ENCODE peak calls at places on chromosomes 16 and 17, in four cellular contexts. G, M, F and I are unnamed samples.

GRCh38 chr16:84834403-84834772 is 14.6 kb downstream of the CRISPLD2 start:
- DNase-seq in G (no peak), M (no peak), F (no peak), I (no peak)

GRCh38 chr16:27729516-27730304 is 179.8 kb downstream of the KATNIP start:
- DNase-seq in F (peak), G (no peak), M (no peak), I (no peak)

GRCh38 chr16:66605177-66605999 is 884 bp downstream of the CMTM3 start:
- DNase-seq in F (no peak), M (peak), G (peak), I (no peak)

GRCh38 chr16:1357906-1358566 is 6.3 kb downstream of the GNPTG start:
- DNase-seq in M (no peak), F (no peak), G (no peak), I (no peak)

GRCh38 chr17:7132511-7133094 is 18.0 kb upstream of the ASGR2 start:
- DNase-seq in M (no peak), G (no peak), F (no peak), I (no peak)

GRCh38 chr17:74345433-74346241 is 16.0 kb downstream of the BTBD17 start:
- DNase-seq in G (no peak), M (no peak), F (no peak), I (no peak)

GRCh38 chr17:17682293-17682736 is 1.1 kb downstream of the RAI1 start:
- DNase-seq in F (no peak), M (no peak), G (peak), I (peak)

GRCh38 chr17:2050871-2051387 is 4.0 kb upstream of the HIC1 start:
- DNase-seq in G (no peak), M (no peak), F (no peak), I (no peak)

GRCh38 chr16:89805136-89805905 is 11.1 kb downstream of the FANCA start:
- DNase-seq in G (no peak), M (peak), F (no peak), I (no peak)

GRCh38 chr17:2883544-2884203 is 87.4 kb downstream of the RAP1GAP2 start:
- DNase-seq in G (no peak), M (peak), F (no peak), I (no peak)

GRCh38 chr17:63701477-63702222 is 1.7 kb upstream of the LIMD2 start:
- DNase-seq in M (no peak), F (no peak), G (peak), I (no peak)

GRCh38 chr17:74971842-74972106 is 785 bp downstream of the HID1 start:
- DNase-seq in F (no peak), G (no peak), M (no peak), I (no peak)

GRCh38 chr17:13510062-13510461 is 91.7 kb downstream of the HS3ST3A1 start:
- DNase-seq in F (no peak), G (no peak), M (peak), I (no peak)

GRCh38 chr16:67445913-67446907 is 15.3 kb downstream of the HSD11B2 start:
- DNase-seq in M (no peak), G (no peak), F (no peak), I (no peak)

GRCh38 chr16:58026139-58026704 is 668 bp downstream of the MMP15 start:
- DNase-seq in F (peak), M (peak), G (no peak), I (peak)

GRCh38 chr17:15161395-15161794 is 103.7 kb downstream of the PMP22 start:
- DNase-seq in M (no peak), F (no peak), G (no peak), I (no peak)

GRCh38 chr17:45052052-45052772 is 780 bp upstream of the DCAKD start:
- DNase-seq in F (no peak), G (peak), M (no peak), I (peak)

GRCh38 chr17:41540921-41541625 is 13.0 kb upstream of the KRT19 start:
- DNase-seq in G (no peak), M (no peak), F (no peak), I (peak)

GRCh38 chr16:62927122-62927521 is 890.9 kb upstream of the CDH8 start:
- DNase-seq in G (no peak), M (no peak), F (no peak), I (no peak)

GRCh38 chr17:81528651-81529436 is 667 bp downstream of the FSCN2 start:
- DNase-seq in M (no peak), G (no peak), F (no peak), I (peak)

GRCh38 chr17:54867634-54868033 is 33.0 kb upstream of the TOM1L1 start:
- DNase-seq in F (no peak), G (no peak), M (no peak), I (no peak)

GRCh38 chr17:83119987-83120864 is 40.8 kb downstream of the METRNL start:
- DNase-seq in G (no peak), M (no peak), F (no peak), I (no peak)

GRCh38 chr17:32626371-32626770 is 139.6 kb downstream of the CDK5R1 start:
- DNase-seq in G (no peak), M (no peak), F (no peak), I (no peak)